ENCODE peak calls at places on chromosomes 5 and 9, in five cellular contexts. B is fibroblast of lung, Q is OCI-LY7, G is fibroblast of mammary gland, H is transverse colon. L is an unnamed sample.

GRCh38 chr5:151359391-151359790 is 12.0 kb upstream of the SLC36A2 start:
- DNase-seq in Q (no peak), B (no peak), H (no peak), G (no peak), L (no peak)

GRCh38 chr5:151086905-151087360 is 6.1 kb upstream of the TNIP1 start:
- DNase-seq in Q (peak), G (no peak), B (no peak), H (peak), L (no peak)

GRCh38 chr5:115858396-115858795 is 16.7 kb downstream of the AP3S1 start:
- DNase-seq in B (no peak), G (no peak), Q (no peak), H (no peak), L (no peak)

GRCh38 chr9:120109242-120109641 is 470.7 kb downstream of the CDK5RAP2 start:
- DNase-seq in Q (peak), G (no peak), H (no peak), B (no peak), L (no peak)

GRCh38 chr5:152393420-152393819 is 11.7 kb downstream of the NMUR2 start:
- DNase-seq in Q (no peak), H (no peak), B (no peak), G (no peak), L (no peak)

GRCh38 chr5:123708074-123708806 is 196.3 kb downstream of the CSNK1G3 start:
- DNase-seq in H (no peak), B (peak), G (peak), Q (no peak), L (no peak)

GRCh38 chr5:151202381-151203139 is 21.3 kb downstream of the CCDC69 start:
- DNase-seq in B (peak), H (no peak), G (peak), Q (peak), L (no peak)

GRCh38 chr5:132011561-132012384 is at the start of gene ACSL6:
- DNase-seq in G (no peak), B (no peak), Q (no peak), H (peak), L (no peak)

GRCh38 chr5:526456-527088 is 2.3 kb upstream of the SLC9A3 start:
- DNase-seq in Q (no peak), G (no peak), H (no peak), B (no peak), L (no peak)

GRCh38 chr5:52909192-52909591 is 80.0 kb upstream of the ITGA2 start:
- DNase-seq in G (no peak), Q (no peak), H (no peak), B (peak), L (no peak)

GRCh38 chr5:3377176-3377575 is 218.5 kb upstream of the IRX1 start:
- DNase-seq in H (no peak), Q (no peak), B (no peak), G (no peak), L (no peak)

GRCh38 chr5:82165740-82166530 is 112.2 kb downstream of the RPS23 start:
- DNase-seq in Q (peak), G (peak), H (peak), B (peak), L (no peak)

GRCh38 chr9:8890695-8891094 is 1091.1 kb upstream of the DMAC1 start:
- DNase-seq in Q (no peak), G (no peak), B (no peak), H (no peak), L (no peak)

GRCh38 chr9:8899541-8899940 is 1100.0 kb upstream of the DMAC1 start:
- DNase-seq in H (no peak), G (no peak), B (no peak), Q (no peak), L (no peak)

DNA sequence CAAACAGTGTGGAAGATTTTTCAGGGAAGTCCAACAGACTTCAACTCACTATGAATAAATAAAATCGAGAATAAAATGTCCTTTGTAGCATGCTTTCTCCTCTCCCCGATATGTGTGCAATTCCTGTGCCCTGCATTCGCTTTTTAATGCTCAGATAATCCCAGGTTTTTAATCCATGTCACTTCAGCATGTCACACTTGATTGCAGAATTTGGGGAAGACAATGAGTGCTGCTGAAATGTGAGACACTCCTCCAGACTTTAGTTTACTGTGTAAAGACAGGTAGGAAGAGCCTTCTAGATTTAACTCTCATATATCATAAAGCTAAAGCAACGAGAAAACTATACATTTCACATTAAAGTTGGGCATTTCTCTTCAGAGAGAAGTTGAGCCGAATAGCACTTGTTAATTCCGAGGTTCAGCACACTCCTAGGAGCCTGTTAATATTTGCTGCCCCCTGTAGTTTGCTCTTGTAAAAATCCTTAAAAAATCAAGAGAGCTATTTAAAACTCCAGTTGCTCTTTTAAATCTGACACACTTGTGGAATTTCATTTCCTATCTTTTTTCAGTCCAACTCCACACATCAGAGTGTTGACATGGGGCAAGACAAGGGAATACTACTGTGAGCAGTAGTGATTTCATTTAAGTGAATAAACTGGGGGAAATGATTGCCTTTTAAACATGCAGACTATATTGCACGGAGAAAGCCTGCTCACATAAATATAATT is 1096.1 kb upstream of the DMAC1 start:
- DNase-seq in B (peak), H (no peak), G (peak), Q (peak), L (no peak)
- TF ChIP-seq CTCF in B (peak), H (peak), G (peak), Q (peak), L (no peak)

GRCh38 chr9:15824310-15824709 is 271.5 kb downstream of the CCDC171 start:
- DNase-seq in G (peak), H (no peak), B (peak), Q (peak), L (no peak)
- TF ChIP-seq CTCF in G (no peak), H (no peak), B (peak), Q (peak), L (no peak)

GRCh38 chr9:17082343-17082742 is 52.5 kb upstream of the CNTLN start:
- DNase-seq in Q (no peak), B (peak), G (peak), H (no peak), L (no peak)
- TF ChIP-seq CTCF in Q (no peak), B (peak), G (peak), H (no peak), L (no peak)

GRCh38 chr5:17014686-17015085 is 78.6 kb upstream of the MYO10 start:
- DNase-seq in H (no peak), B (no peak), Q (no peak), G (no peak), L (no peak)

GRCh38 chr5:17012289-17012688 is 76.2 kb upstream of the MYO10 start:
- DNase-seq in G (peak), Q (no peak), H (no peak), B (peak), L (no peak)
- TF ChIP-seq CTCF in G (no peak), Q (no peak), H (no peak), B (no peak), L (no peak)

DNA sequence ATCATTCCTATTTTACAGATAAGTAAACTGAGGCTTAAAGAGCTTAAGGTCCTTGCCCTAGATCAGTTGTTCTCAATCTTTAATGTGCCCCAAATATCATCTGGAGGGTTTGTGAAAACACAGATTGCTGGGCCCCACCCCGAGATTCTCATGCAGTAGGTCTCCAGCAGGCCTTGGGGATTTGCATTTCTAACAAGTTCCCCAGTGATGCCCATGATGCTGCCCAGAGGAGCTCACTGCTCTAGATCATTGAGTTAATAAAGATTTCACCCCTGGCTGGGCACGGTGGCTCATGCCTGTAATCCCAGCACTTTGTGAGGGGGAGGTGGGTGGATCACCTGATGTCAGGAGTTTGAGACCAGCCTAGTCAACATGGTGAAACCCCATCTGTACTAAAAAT is 42.8 kb upstream of the RAD23B start:
- DNase-seq in B (no peak), H (no peak), G (no peak), Q (no peak), L (no peak)
- TF ChIP-seq CTCF in B (no peak), H (no peak), G (no peak), Q (no peak), L (no peak)

GRCh38 chr5:75412111-75412990 is 75.3 kb downstream of the HMGCR start:
- DNase-seq in B (no peak), G (peak), Q (no peak), H (no peak), L (no peak)
- TF ChIP-seq CTCF in B (peak), G (peak), Q (peak), H (no peak), L (no peak)

GRCh38 chr9:93248373-93248772 is 64.4 kb downstream of the WNK2 start:
- DNase-seq in G (no peak), Q (no peak), B (no peak), H (no peak), L (no peak)
- TF ChIP-seq CTCF in G (no peak), Q (no peak), B (no peak), H (no peak), L (no peak)

GRCh38 chr5:135493406-135494180 is 41.4 kb upstream of the TIFAB start:
- DNase-seq in B (peak), G (peak), Q (no peak), H (no peak), L (no peak)

GRCh38 chr5:135490245-135491037 is 38.3 kb upstream of the TIFAB start:
- DNase-seq in B (no peak), H (no peak), Q (no peak), G (peak), L (no peak)

GRCh38 chr5:135491552-135492318 is 39.6 kb upstream of the TIFAB start:
- DNase-seq in Q (no peak), G (no peak), H (no peak), B (no peak), L (no peak)

GRCh38 chr5:135491038-135491551 is 38.9 kb upstream of the TIFAB start:
- DNase-seq in G (no peak), H (no peak), B (no peak), Q (no peak), L (no peak)

DNA sequence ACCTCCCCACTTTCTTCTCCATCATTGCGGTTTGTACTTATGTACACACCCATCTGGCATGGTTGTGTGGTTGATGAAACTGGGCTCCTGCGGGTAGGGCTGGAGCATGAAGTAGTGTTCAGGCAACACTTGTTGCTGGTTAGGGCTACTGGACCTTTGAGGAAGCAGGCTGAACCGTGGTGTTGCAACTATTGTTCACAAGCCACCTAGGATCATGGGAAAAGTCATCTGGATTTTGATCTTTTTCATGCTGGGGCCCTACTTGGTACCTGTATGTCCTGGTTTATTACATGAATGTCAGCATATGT is 40.1 kb upstream of the TIFAB start:
- DNase-seq in G (no peak), B (no peak), Q (no peak), H (no peak), L (no peak)
- TF ChIP-seq CTCF in G (no peak), B (no peak), Q (no peak), H (no peak), L (no peak)

GRCh38 chr5:139675213-139675612 is 27.1 kb downstream of the CXXC5 start:
- DNase-seq in G (no peak), H (no peak), Q (no peak), B (no peak), L (no peak)
- TF ChIP-seq CTCF in G (no peak), H (no peak), Q (no peak), B (no peak), L (no peak)